ENCODE peak calls at places on chromosomes 1 and 21, in five cellular contexts. One of them, this sample, is unnamed.

GRCh38 chr1:41802532-41803501 is 115.9 kb downstream of the HIVEP3 start:
- DNase-seq in AG10803: peak; percentile 45
- DNase-seq in CD8-positive, alpha-beta T cell: peak; percentile 18
- DNase-seq in coronary artery: peak; percentile 83
- DNase-seq in mucosa of descending colon: peak; percentile 42
- DNase-seq in this sample: no peak

GRCh38 chr1:205597691-205598314 is 34.0 kb downstream of the ELK4 start:
- DNase-seq in AG10803: no peak
- DNase-seq in CD8-positive, alpha-beta T cell: no peak
- DNase-seq in coronary artery: no peak
- DNase-seq in mucosa of descending colon: no peak
- DNase-seq in this sample: no peak

GRCh38 chr1:197336571-197336970 is 68.5 kb downstream of the CRB1 start:
- DNase-seq in AG10803: no peak
- DNase-seq in CD8-positive, alpha-beta T cell: no peak
- DNase-seq in coronary artery: no peak
- DNase-seq in mucosa of descending colon: no peak
- DNase-seq in this sample: no peak

GRCh38 chr1:26409191-26409751 is 1.3 kb upstream of the LIN28A start:
- DNase-seq in AG10803: no peak
- DNase-seq in CD8-positive, alpha-beta T cell: no peak
- DNase-seq in coronary artery: no peak
- DNase-seq in mucosa of descending colon: no peak
- DNase-seq in this sample: no peak

GRCh38 chr1:38534473-38534823 is 325.1 kb downstream of the RRAGC start:
- DNase-seq in AG10803: no peak
- DNase-seq in CD8-positive, alpha-beta T cell: no peak
- DNase-seq in coronary artery: no peak
- DNase-seq in mucosa of descending colon: no peak
- DNase-seq in this sample: no peak

GRCh38 chr1:64038965-64039926 is 164.2 kb upstream of the UBE2U start:
- DNase-seq in AG10803: peak; percentile 95
- DNase-seq in CD8-positive, alpha-beta T cell: no peak
- DNase-seq in coronary artery: no peak
- DNase-seq in mucosa of descending colon: no peak
- DNase-seq in this sample: peak; percentile 100

GRCh38 chr1:93180723-93181613 is at the start of gene CCDC18:
- DNase-seq in AG10803: peak; percentile 8
- DNase-seq in CD8-positive, alpha-beta T cell: peak; percentile 34
- DNase-seq in coronary artery: no peak
- DNase-seq in mucosa of descending colon: no peak
- DNase-seq in this sample: peak; percentile 55

GRCh38 chr1:158020877-158021630 is 27.6 kb downstream of the KIRREL1 start:
- DNase-seq in AG10803: peak; percentile 82
- DNase-seq in CD8-positive, alpha-beta T cell: no peak
- DNase-seq in coronary artery: no peak
- DNase-seq in mucosa of descending colon: no peak
- DNase-seq in this sample: no peak

GRCh38 chr1:171943973-171944561 is 102.8 kb downstream of the DNM3 start:
- DNase-seq in AG10803: no peak
- DNase-seq in CD8-positive, alpha-beta T cell: no peak
- DNase-seq in coronary artery: no peak
- DNase-seq in mucosa of descending colon: no peak
- DNase-seq in this sample: no peak

GRCh38 chr1:25642710-25643109 is 26.1 kb downstream of the MAN1C1 start:
- DNase-seq in AG10803: peak; percentile 55
- DNase-seq in CD8-positive, alpha-beta T cell: peak; percentile 56
- DNase-seq in coronary artery: no peak
- DNase-seq in mucosa of descending colon: peak; percentile 44
- DNase-seq in this sample: peak; percentile 41

DNA sequence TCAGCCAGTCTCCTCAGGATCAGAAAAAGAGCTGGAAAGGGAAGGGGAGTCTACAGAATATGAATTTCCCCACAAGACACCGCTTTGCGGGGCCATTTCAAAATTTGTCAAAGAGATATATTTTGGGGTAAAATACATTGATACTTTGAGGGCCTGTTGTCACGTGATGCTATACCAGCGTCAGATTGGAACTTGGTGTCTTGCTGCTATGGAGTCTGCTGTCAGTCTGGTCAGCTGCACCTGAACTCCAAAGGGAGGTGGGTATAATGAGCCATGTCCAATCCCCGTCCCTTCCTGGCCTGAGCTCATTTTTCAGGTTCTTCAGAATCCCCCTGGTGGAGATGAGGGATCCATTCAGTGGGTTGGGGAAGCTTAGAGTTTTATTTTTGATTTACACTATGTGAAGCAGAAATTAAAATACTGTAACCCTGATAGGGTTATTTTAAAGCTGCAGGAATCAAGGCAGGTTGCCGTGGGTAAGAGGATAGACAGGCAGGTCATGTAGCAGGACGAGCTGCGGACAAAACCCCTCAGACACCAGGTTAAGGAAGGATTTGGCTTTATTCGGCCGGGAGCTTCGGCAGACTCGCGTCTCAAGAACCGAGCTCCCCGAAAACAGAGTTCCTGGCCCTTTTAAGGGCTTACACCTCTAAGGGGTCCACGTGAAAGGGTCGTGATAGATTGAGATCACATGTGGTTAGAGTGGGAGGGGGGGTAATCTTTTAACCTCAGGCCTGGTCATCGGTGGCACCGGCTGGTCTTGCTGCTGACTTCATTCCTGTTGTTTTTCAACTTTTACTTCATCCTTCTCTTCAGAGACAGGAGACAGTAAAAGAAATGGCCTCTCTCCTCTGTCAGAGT is 2.2 kb upstream of the POFUT2 start:
- DNase-seq in AG10803: peak; percentile 11
- DNase-seq in CD8-positive, alpha-beta T cell: no peak
- DNase-seq in coronary artery: peak; percentile 72
- DNase-seq in mucosa of descending colon: peak; percentile 6
- DNase-seq in this sample: no peak
- TF ChIP-seq CTCF in AG10803: peak; percentile 41
- TF ChIP-seq CTCF in CD8-positive, alpha-beta T cell: no peak
- TF ChIP-seq CTCF in coronary artery: no peak
- TF ChIP-seq CTCF in mucosa of descending colon: no peak
- TF ChIP-seq CTCF in this sample: peak; percentile 67

GRCh38 chr1:71492298-71493041 is 411.6 kb upstream of the ZRANB2 start:
- DNase-seq in AG10803: no peak
- DNase-seq in CD8-positive, alpha-beta T cell: no peak
- DNase-seq in coronary artery: no peak
- DNase-seq in mucosa of descending colon: no peak
- DNase-seq in this sample: no peak
- H3K4me3 ChIP-seq in AG10803: no peak overlapping the region
- H3K4me3 ChIP-seq in CD8-positive, alpha-beta T cell: no peak overlapping the region
- H3K4me3 ChIP-seq in coronary artery: peak overlapping the region; percentile 45
- H3K4me3 ChIP-seq in mucosa of descending colon: no peak overlapping the region
- H3K4me3 ChIP-seq in this sample: no peak overlapping the region

GRCh38 chr1:43655953-43656352 is 6.0 kb downstream of the KDM4A start:
- DNase-seq in AG10803: no peak
- DNase-seq in CD8-positive, alpha-beta T cell: no peak
- DNase-seq in coronary artery: no peak
- DNase-seq in mucosa of descending colon: no peak
- DNase-seq in this sample: no peak

GRCh38 chr1:43651922-43652321 is 2.0 kb downstream of the KDM4A start:
- DNase-seq in AG10803: no peak
- DNase-seq in CD8-positive, alpha-beta T cell: no peak
- DNase-seq in coronary artery: no peak
- DNase-seq in mucosa of descending colon: no peak
- DNase-seq in this sample: no peak

GRCh38 chr1:43651188-43651587 is 1.2 kb downstream of the KDM4A start:
- DNase-seq in AG10803: no peak
- DNase-seq in CD8-positive, alpha-beta T cell: no peak
- DNase-seq in coronary artery: no peak
- DNase-seq in mucosa of descending colon: no peak
- DNase-seq in this sample: no peak

GRCh38 chr1:43653893-43654292 is 3.9 kb downstream of the KDM4A start:
- DNase-seq in AG10803: no peak
- DNase-seq in CD8-positive, alpha-beta T cell: no peak
- DNase-seq in coronary artery: no peak
- DNase-seq in mucosa of descending colon: no peak
- DNase-seq in this sample: peak; percentile 36

DNA sequence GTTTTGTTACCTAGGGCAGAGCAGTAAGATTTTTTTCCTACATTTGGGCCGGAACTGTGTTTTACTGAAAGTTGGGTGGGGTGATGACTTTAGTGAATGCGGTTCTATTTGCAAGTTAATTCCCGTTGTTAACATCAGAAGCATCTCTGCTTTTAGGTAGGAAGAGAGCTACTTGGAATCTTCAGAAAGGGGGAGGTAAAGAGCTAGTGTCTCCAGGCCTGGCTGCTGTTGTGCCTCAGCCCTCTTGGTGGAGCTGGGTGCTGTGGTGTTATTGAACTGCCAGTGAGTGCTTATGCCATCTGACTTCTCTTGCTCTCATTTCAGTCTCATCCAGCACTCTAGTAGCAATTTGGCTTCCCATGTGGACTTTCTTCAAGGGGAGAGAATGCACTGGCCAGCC is 3.4 kb downstream of the KDM4A start:
- DNase-seq in AG10803: peak; percentile 40
- DNase-seq in CD8-positive, alpha-beta T cell: no peak
- DNase-seq in coronary artery: no peak
- DNase-seq in mucosa of descending colon: no peak
- DNase-seq in this sample: peak; percentile 58
- TF ChIP-seq CTCF in AG10803: peak; percentile 55
- TF ChIP-seq CTCF in CD8-positive, alpha-beta T cell: no peak
- TF ChIP-seq CTCF in coronary artery: no peak
- TF ChIP-seq CTCF in mucosa of descending colon: no peak
- TF ChIP-seq CTCF in this sample: peak; percentile 71

DNA sequence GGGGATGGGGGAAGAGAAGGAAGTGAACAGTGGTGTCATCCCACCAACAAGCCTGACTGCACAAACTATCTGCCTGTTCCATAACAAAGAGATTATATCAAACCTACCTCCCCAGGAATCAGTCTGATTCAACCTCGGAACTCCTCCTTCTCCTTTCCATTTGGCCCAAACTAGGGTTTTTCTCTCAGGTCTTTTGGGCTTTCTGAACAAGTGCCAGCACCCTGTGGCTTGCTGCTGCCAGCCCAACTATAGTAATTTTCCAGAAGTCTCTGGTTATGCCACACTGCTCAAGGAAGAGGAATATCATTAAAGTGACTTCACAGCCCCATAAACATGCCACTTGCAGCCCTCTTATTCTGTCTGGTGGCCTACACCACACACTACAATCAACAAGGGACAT is 70.5 kb downstream of the RGS7 start:
- DNase-seq in AG10803: no peak
- DNase-seq in CD8-positive, alpha-beta T cell: no peak
- DNase-seq in coronary artery: no peak
- DNase-seq in mucosa of descending colon: no peak
- DNase-seq in this sample: no peak
- H3K4me3 ChIP-seq in AG10803: no peak overlapping the region
- H3K4me3 ChIP-seq in CD8-positive, alpha-beta T cell: no peak overlapping the region
- H3K4me3 ChIP-seq in coronary artery: no peak overlapping the region
- H3K4me3 ChIP-seq in mucosa of descending colon: no peak overlapping the region
- H3K4me3 ChIP-seq in this sample: no peak overlapping the region

DNA sequence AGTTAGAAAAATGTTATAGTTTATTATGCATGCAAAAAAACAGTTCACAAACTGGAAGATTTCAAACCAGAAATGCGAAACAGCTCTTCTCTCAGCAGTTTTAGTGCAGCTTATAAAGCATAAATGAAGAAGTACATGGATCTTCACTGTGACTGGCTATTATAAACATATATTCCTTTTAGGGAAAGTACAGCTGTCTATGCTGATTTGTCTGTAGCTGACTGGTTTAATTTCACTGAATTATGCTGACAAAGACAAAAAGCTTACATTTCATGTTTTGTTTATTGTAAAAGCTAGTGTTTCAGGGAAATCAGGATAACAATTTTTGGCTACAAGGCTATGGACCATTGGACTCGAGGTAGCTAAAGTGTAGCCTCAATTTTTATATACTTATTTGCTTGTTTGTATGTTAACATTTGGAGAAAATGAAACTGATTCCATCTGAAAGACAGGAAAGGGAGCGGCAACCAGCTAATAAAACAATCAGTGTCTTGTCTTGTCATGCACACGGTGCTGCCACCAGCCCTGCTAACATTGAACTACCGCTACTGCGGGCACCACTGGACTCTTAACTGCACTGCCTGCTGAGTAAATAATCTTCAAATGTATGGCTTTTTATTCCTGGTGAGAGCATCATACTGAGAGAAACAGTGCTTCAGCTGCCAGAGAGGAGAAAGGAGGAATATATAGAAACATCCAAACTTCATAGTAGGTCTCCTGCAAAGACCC is 480.1 kb downstream of the COL11A1 start:
- DNase-seq in AG10803: no peak
- DNase-seq in CD8-positive, alpha-beta T cell: no peak
- DNase-seq in coronary artery: no peak
- DNase-seq in mucosa of descending colon: no peak
- DNase-seq in this sample: peak; percentile 5
- TF ChIP-seq CTCF in AG10803: no peak
- TF ChIP-seq CTCF in CD8-positive, alpha-beta T cell: no peak
- TF ChIP-seq CTCF in coronary artery: no peak
- TF ChIP-seq CTCF in mucosa of descending colon: no peak
- TF ChIP-seq CTCF in this sample: peak; percentile 22

GRCh38 chr1:1421147-1421906 is at the start of gene ANKRD65:
- DNase-seq in AG10803: no peak
- DNase-seq in CD8-positive, alpha-beta T cell: no peak
- DNase-seq in coronary artery: no peak
- DNase-seq in mucosa of descending colon: peak; percentile 12
- DNase-seq in this sample: no peak
- H3K4me3 ChIP-seq in AG10803: no peak within 1 kb of the TSS
- H3K4me3 ChIP-seq in CD8-positive, alpha-beta T cell: no peak within 1 kb of the TSS
- H3K4me3 ChIP-seq in coronary artery: peak within 1 kb of the TSS; percentile 65
- H3K4me3 ChIP-seq in mucosa of descending colon: no peak within 1 kb of the TSS
- H3K4me3 ChIP-seq in this sample: no peak within 1 kb of the TSS

DNA sequence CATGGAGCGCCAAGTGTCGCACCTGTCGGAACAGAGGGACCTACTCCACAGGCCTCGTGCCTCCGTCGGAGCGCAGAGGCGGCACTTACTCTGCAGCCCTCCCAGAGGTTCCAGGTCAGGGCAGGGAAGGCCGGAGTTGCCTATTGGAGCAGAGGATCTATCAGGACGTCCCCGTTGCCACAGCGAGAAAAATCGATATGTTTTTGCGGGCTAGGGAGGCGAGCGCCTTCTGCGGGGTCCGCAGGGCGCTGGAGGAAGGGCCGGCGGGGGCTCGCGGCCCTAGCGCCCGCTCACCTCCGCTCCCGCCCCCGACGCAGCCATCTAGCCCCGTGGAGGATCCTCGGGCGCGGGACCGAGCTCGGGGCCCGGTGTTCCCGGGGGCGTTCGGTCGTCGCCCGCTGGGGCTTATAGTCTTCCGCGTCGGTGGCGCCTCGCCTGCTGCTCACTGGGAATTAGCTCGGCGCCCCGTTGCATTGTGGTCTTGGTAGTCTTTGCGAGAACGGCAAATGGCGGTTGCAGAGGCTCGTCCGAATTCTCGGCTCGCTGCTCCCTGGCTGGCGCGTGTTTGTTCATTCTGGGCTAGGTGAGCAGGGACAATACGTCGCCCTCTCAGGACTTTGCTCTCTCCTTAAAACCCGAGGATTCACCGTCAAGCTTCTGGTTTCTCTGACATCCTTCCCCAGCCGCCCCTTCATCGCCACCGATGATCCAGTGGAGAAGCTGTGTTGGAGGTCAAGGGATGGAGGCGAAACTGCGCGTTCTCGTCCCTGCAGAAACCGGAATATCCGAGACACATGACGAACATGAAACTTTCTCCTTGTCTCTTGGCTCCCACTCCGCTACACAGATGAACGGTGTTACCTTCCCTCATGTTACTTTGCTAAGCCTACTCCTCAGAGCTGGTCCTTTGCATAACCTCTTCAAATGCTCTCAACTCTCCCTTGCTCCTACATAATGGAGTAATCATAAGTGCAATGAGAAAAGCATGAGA is at the start of gene JTB:
- DNase-seq in AG10803: peak; percentile 74
- DNase-seq in CD8-positive, alpha-beta T cell: peak; percentile 77
- DNase-seq in coronary artery: peak; percentile 89
- DNase-seq in mucosa of descending colon: peak; percentile 91
- DNase-seq in this sample: peak; percentile 85
- TF ChIP-seq CTCF in AG10803: no peak
- TF ChIP-seq CTCF in CD8-positive, alpha-beta T cell: no peak
- TF ChIP-seq CTCF in coronary artery: no peak
- TF ChIP-seq CTCF in mucosa of descending colon: peak; percentile 12
- TF ChIP-seq CTCF in this sample: no peak